ENCODE peak calls at places on chromosomes 13 and 19, in nine cellular contexts. One of them, this sample, is unnamed.

GRCh38 chr19:33395561-33396550 is 22.3 kb downstream of the CEBPG start:
- DNase-seq in IMR-90: peak; percentile 41
- DNase-seq in neural progenitor cell: no peak
- DNase-seq in fibroblast of lung: peak; percentile 46
- DNase-seq in endodermal cell: no peak
- DNase-seq in mesendoderm: no peak
- DNase-seq in keratinocyte: no peak
- DNase-seq in HCT116: no peak
- DNase-seq in mammary epithelial cell: no peak
- DNase-seq in this sample: no peak

GRCh38 chr13:113153810-113154748 is 4.4 kb upstream of the PROZ start:
- DNase-seq in IMR-90: peak; percentile 51
- DNase-seq in neural progenitor cell: peak; percentile 84
- DNase-seq in fibroblast of lung: peak; percentile 69
- DNase-seq in endodermal cell: peak; percentile 88
- DNase-seq in mesendoderm: peak; percentile 54
- DNase-seq in keratinocyte: no peak
- DNase-seq in HCT116: peak; percentile 18
- DNase-seq in mammary epithelial cell: peak; percentile 29
- DNase-seq in this sample: no peak

GRCh38 chr13:93655132-93655531 is 428.5 kb downstream of the GPC6 start:
- DNase-seq in IMR-90: no peak
- DNase-seq in neural progenitor cell: no peak
- DNase-seq in fibroblast of lung: no peak
- DNase-seq in endodermal cell: no peak
- DNase-seq in mesendoderm: no peak
- DNase-seq in keratinocyte: no peak
- DNase-seq in HCT116: no peak
- DNase-seq in mammary epithelial cell: no peak
- DNase-seq in this sample: no peak

GRCh38 chr19:18440421-18440877 is 2.5 kb upstream of the ISYNA1 start:
- DNase-seq in IMR-90: no peak
- DNase-seq in neural progenitor cell: no peak
- DNase-seq in fibroblast of lung: no peak
- DNase-seq in endodermal cell: peak; percentile 80
- DNase-seq in mesendoderm: peak; percentile 54
- DNase-seq in keratinocyte: no peak
- DNase-seq in HCT116: no peak
- DNase-seq in mammary epithelial cell: no peak
- DNase-seq in this sample: no peak

GRCh38 chr19:35812220-35813042 is at the start of gene PRODH2:
- DNase-seq in IMR-90: no peak
- DNase-seq in neural progenitor cell: no peak
- DNase-seq in fibroblast of lung: no peak
- DNase-seq in endodermal cell: no peak
- DNase-seq in mesendoderm: no peak
- DNase-seq in keratinocyte: no peak
- DNase-seq in HCT116: no peak
- DNase-seq in mammary epithelial cell: no peak
- DNase-seq in this sample: no peak

GRCh38 chr13:113298001-113298945 is 1.2 kb downstream of the LAMP1 start:
- DNase-seq in IMR-90: no peak
- DNase-seq in neural progenitor cell: no peak
- DNase-seq in fibroblast of lung: peak; percentile 31
- DNase-seq in endodermal cell: no peak
- DNase-seq in mesendoderm: no peak
- DNase-seq in keratinocyte: no peak
- DNase-seq in HCT116: no peak
- DNase-seq in mammary epithelial cell: peak; percentile 79
- DNase-seq in this sample: no peak

GRCh38 chr13:40158218-40158617 is 502.8 kb downstream of the COG6 start:
- DNase-seq in IMR-90: no peak
- DNase-seq in neural progenitor cell: no peak
- DNase-seq in fibroblast of lung: no peak
- DNase-seq in endodermal cell: no peak
- DNase-seq in mesendoderm: no peak
- DNase-seq in keratinocyte: peak; percentile 13
- DNase-seq in HCT116: no peak
- DNase-seq in mammary epithelial cell: peak; percentile 58
- DNase-seq in this sample: no peak

GRCh38 chr19:41351339-41352245 is 2.1 kb downstream of the TGFB1 start:
- DNase-seq in IMR-90: peak; percentile 42
- DNase-seq in neural progenitor cell: peak; percentile 61
- DNase-seq in fibroblast of lung: no peak
- DNase-seq in endodermal cell: peak; percentile 83
- DNase-seq in mesendoderm: peak; percentile 63
- DNase-seq in keratinocyte: no peak
- DNase-seq in HCT116: no peak
- DNase-seq in mammary epithelial cell: peak; percentile 72
- DNase-seq in this sample: no peak

GRCh38 chr19:58555920-58556632 is 1.2 kb upstream of the CHMP2A start:
- DNase-seq in IMR-90: no peak
- DNase-seq in neural progenitor cell: no peak
- DNase-seq in fibroblast of lung: no peak
- DNase-seq in endodermal cell: no peak
- DNase-seq in mesendoderm: no peak
- DNase-seq in keratinocyte: no peak
- DNase-seq in HCT116: no peak
- DNase-seq in mammary epithelial cell: no peak
- DNase-seq in this sample: no peak

GRCh38 chr13:72097568-72097967 is 230.6 kb upstream of the DACH1 start:
- DNase-seq in IMR-90: no peak
- DNase-seq in neural progenitor cell: no peak
- DNase-seq in fibroblast of lung: no peak
- DNase-seq in endodermal cell: no peak
- DNase-seq in mesendoderm: no peak
- DNase-seq in keratinocyte: no peak
- DNase-seq in HCT116: no peak
- DNase-seq in mammary epithelial cell: peak; percentile 78
- DNase-seq in this sample: no peak

GRCh38 chr19:768424-768823 is 17.5 kb downstream of the MISP start:
- DNase-seq in IMR-90: peak; percentile 83
- DNase-seq in neural progenitor cell: no peak
- DNase-seq in fibroblast of lung: peak; percentile 80
- DNase-seq in endodermal cell: no peak
- DNase-seq in mesendoderm: no peak
- DNase-seq in keratinocyte: no peak
- DNase-seq in HCT116: no peak
- DNase-seq in mammary epithelial cell: no peak
- DNase-seq in this sample: no peak

GRCh38 chr19:38744906-38745305 is 632 bp upstream of the CAPN12 start:
- DNase-seq in IMR-90: no peak
- DNase-seq in neural progenitor cell: no peak
- DNase-seq in fibroblast of lung: no peak
- DNase-seq in endodermal cell: peak; percentile 40
- DNase-seq in mesendoderm: no peak
- DNase-seq in keratinocyte: no peak
- DNase-seq in HCT116: no peak
- DNase-seq in mammary epithelial cell: peak; percentile 0
- DNase-seq in this sample: no peak

GRCh38 chr13:22074403-22074802 is 403.5 kb downstream of the FGF9 start:
- DNase-seq in IMR-90: no peak
- DNase-seq in neural progenitor cell: no peak
- DNase-seq in fibroblast of lung: no peak
- DNase-seq in endodermal cell: no peak
- DNase-seq in mesendoderm: no peak
- DNase-seq in keratinocyte: no peak
- DNase-seq in HCT116: no peak
- DNase-seq in mammary epithelial cell: no peak
- DNase-seq in this sample: no peak

GRCh38 chr13:81406022-81406421 is 1065.1 kb upstream of the SPRY2 start:
- DNase-seq in IMR-90: no peak
- DNase-seq in neural progenitor cell: no peak
- DNase-seq in fibroblast of lung: no peak
- DNase-seq in endodermal cell: no peak
- DNase-seq in mesendoderm: no peak
- DNase-seq in keratinocyte: no peak
- DNase-seq in HCT116: no peak
- DNase-seq in mammary epithelial cell: no peak
- DNase-seq in this sample: no peak

GRCh38 chr19:17796013-17796837 is 1.3 kb downstream of the B3GNT3 start:
- DNase-seq in IMR-90: no peak
- DNase-seq in neural progenitor cell: peak; percentile 1
- DNase-seq in fibroblast of lung: no peak
- DNase-seq in endodermal cell: no peak
- DNase-seq in mesendoderm: no peak
- DNase-seq in keratinocyte: no peak
- DNase-seq in HCT116: peak; percentile 33
- DNase-seq in mammary epithelial cell: peak; percentile 24
- DNase-seq in this sample: no peak

GRCh38 chr13:80921556-80921955 is 580.6 kb upstream of the SPRY2 start:
- DNase-seq in IMR-90: no peak
- DNase-seq in neural progenitor cell: no peak
- DNase-seq in fibroblast of lung: peak; percentile 80
- DNase-seq in endodermal cell: no peak
- DNase-seq in mesendoderm: no peak
- DNase-seq in keratinocyte: no peak
- DNase-seq in HCT116: no peak
- DNase-seq in mammary epithelial cell: no peak
- DNase-seq in this sample: no peak

GRCh38 chr13:67964091-67964490 is 734.0 kb upstream of the PCDH9 start:
- DNase-seq in IMR-90: no peak
- DNase-seq in neural progenitor cell: no peak
- DNase-seq in fibroblast of lung: no peak
- DNase-seq in endodermal cell: no peak
- DNase-seq in mesendoderm: no peak
- DNase-seq in keratinocyte: no peak
- DNase-seq in HCT116: no peak
- DNase-seq in mammary epithelial cell: no peak
- DNase-seq in this sample: no peak
- H3K9ac ChIP-seq in IMR-90: no peak overlapping the region
- H3K9ac ChIP-seq in neural progenitor cell: no peak overlapping the region
- H3K9ac ChIP-seq in fibroblast of lung: no peak overlapping the region
- H3K9ac ChIP-seq in endodermal cell: no peak overlapping the region
- H3K9ac ChIP-seq in mesendoderm: no peak overlapping the region
- H3K9ac ChIP-seq in keratinocyte: no peak overlapping the region
- H3K9ac ChIP-seq in HCT116: no peak overlapping the region
- H3K9ac ChIP-seq in mammary epithelial cell: no peak overlapping the region
- H3K9ac ChIP-seq in this sample: no peak overlapping the region

GRCh38 chr13:77265336-77265735 is 61.6 kb downstream of the MYCBP2 start:
- DNase-seq in IMR-90: no peak
- DNase-seq in neural progenitor cell: no peak
- DNase-seq in fibroblast of lung: no peak
- DNase-seq in endodermal cell: no peak
- DNase-seq in mesendoderm: no peak
- DNase-seq in keratinocyte: no peak
- DNase-seq in HCT116: no peak
- DNase-seq in mammary epithelial cell: no peak
- DNase-seq in this sample: no peak
- H3K36me3 ChIP-seq in IMR-90: peaks cover 8% of the 10 kb centered on the region
- H3K36me3 ChIP-seq in neural progenitor cell: no peaks in the 10 kb centered on the region
- H3K36me3 ChIP-seq in fibroblast of lung: peaks cover 1% of the 10 kb centered on the region
- H3K36me3 ChIP-seq in endodermal cell: peaks cover 8% of the 10 kb centered on the region
- H3K36me3 ChIP-seq in mesendoderm: no peaks in the 10 kb centered on the region
- H3K36me3 ChIP-seq in keratinocyte: peaks cover 2% of the 10 kb centered on the region
- H3K36me3 ChIP-seq in HCT116: peaks cover 10% of the 10 kb centered on the region
- H3K36me3 ChIP-seq in mammary epithelial cell: peaks cover 20% of the 10 kb centered on the region
- H3K36me3 ChIP-seq in this sample: peaks cover 35% of the 10 kb centered on the region

GRCh38 chr19:2268480-2268830 is 12.2 kb upstream of the JSRP1 start:
- DNase-seq in IMR-90: no peak
- DNase-seq in neural progenitor cell: no peak
- DNase-seq in fibroblast of lung: no peak
- DNase-seq in endodermal cell: no peak
- DNase-seq in mesendoderm: no peak
- DNase-seq in keratinocyte: no peak
- DNase-seq in HCT116: no peak
- DNase-seq in mammary epithelial cell: no peak
- DNase-seq in this sample: no peak

GRCh38 chr19:2270572-2271515 is 11.1 kb downstream of the PEAK3 start:
- DNase-seq in IMR-90: peak; percentile 84
- DNase-seq in neural progenitor cell: peak; percentile 74
- DNase-seq in fibroblast of lung: peak; percentile 89
- DNase-seq in endodermal cell: peak; percentile 77
- DNase-seq in mesendoderm: peak; percentile 65
- DNase-seq in keratinocyte: no peak
- DNase-seq in HCT116: no peak
- DNase-seq in mammary epithelial cell: peak; percentile 78
- DNase-seq in this sample: no peak

GRCh38 chr19:2270157-2270571 is 11.8 kb downstream of the PEAK3 start:
- DNase-seq in IMR-90: no peak
- DNase-seq in neural progenitor cell: peak; percentile 37
- DNase-seq in fibroblast of lung: no peak
- DNase-seq in endodermal cell: no peak
- DNase-seq in mesendoderm: no peak
- DNase-seq in keratinocyte: no peak
- DNase-seq in HCT116: no peak
- DNase-seq in mammary epithelial cell: no peak
- DNase-seq in this sample: no peak

GRCh38 chr19:2269244-2270156 is 12.5 kb downstream of the PEAK3 start:
- DNase-seq in IMR-90: peak; percentile 93
- DNase-seq in neural progenitor cell: peak; percentile 98
- DNase-seq in fibroblast of lung: peak; percentile 96
- DNase-seq in endodermal cell: peak; percentile 99
- DNase-seq in mesendoderm: peak; percentile 98
- DNase-seq in keratinocyte: no peak
- DNase-seq in HCT116: peak; percentile 85
- DNase-seq in mammary epithelial cell: peak; percentile 94
- DNase-seq in this sample: peak; percentile 77

DNA sequence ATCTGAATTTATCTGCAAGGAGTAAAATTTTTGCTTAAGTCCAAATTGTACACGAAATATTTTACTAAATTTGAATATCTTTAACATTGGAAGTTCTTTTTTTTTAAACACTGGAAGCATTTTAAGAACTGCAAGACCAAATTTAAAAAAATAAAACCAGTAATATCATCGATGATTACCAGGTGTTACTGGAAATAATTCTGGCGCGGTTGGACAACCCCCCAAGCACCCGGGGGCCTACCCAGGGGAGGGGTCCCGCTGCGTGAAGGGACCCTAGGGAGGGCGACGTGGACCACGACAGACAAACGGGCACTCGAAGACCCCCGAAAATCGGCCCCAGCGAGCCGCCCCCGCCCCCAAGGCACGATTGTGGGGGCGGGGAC is 12.6 kb upstream of the JSRP1 start:
- DNase-seq in IMR-90: no peak
- DNase-seq in neural progenitor cell: no peak
- DNase-seq in fibroblast of lung: no peak
- DNase-seq in endodermal cell: no peak
- DNase-seq in mesendoderm: no peak
- DNase-seq in keratinocyte: no peak
- DNase-seq in HCT116: no peak
- DNase-seq in mammary epithelial cell: no peak
- DNase-seq in this sample: no peak
- H3K27ac ChIP-seq in IMR-90: peak overlapping the region; percentile 69
- H3K27ac ChIP-seq in neural progenitor cell: no peak overlapping the region
- H3K27ac ChIP-seq in fibroblast of lung: no peak overlapping the region
- H3K27ac ChIP-seq in endodermal cell: no peak overlapping the region
- H3K27ac ChIP-seq in mesendoderm: no peak overlapping the region
- H3K27ac ChIP-seq in keratinocyte: no peak overlapping the region
- H3K27ac ChIP-seq in HCT116: peak overlapping the region; percentile 53
- H3K27ac ChIP-seq in mammary epithelial cell: peak overlapping the region; percentile 7
- H3K27ac ChIP-seq in this sample: peak overlapping the region; percentile 73

DNA sequence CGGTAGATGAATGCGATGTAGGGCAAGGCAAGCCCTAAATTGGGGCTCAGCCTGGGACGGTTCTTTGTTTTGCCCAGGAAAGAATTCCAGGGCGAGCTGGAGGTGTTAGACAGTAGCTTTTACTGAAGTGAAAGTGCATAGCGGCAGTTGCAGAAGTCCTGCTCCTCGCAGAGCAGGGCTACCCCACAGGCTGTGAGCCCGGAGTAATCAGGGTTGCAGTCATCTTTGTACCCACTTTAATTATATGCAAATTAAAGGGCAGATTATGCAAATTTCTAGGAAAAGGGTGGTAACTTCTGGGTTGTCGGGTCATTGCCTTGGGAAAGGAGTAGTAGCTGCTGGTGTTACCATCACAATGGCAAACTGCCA is 30.5 kb downstream of the VAV1 start:
- DNase-seq in IMR-90: no peak
- DNase-seq in neural progenitor cell: no peak
- DNase-seq in fibroblast of lung: no peak
- DNase-seq in endodermal cell: no peak
- DNase-seq in mesendoderm: peak; percentile 3
- DNase-seq in keratinocyte: no peak
- DNase-seq in HCT116: no peak
- DNase-seq in mammary epithelial cell: no peak
- DNase-seq in this sample: no peak
- H3K9ac ChIP-seq in IMR-90: no peak overlapping the region
- H3K9ac ChIP-seq in neural progenitor cell: no peak overlapping the region
- H3K9ac ChIP-seq in fibroblast of lung: no peak overlapping the region
- H3K9ac ChIP-seq in endodermal cell: no peak overlapping the region
- H3K9ac ChIP-seq in mesendoderm: no peak overlapping the region
- H3K9ac ChIP-seq in keratinocyte: no peak overlapping the region
- H3K9ac ChIP-seq in HCT116: no peak overlapping the region
- H3K9ac ChIP-seq in mammary epithelial cell: no peak overlapping the region
- H3K9ac ChIP-seq in this sample: no peak overlapping the region

This sample was measured in SK-N-MC.